ENCODE peak calls at places on chromosomes 16 and 17, in nine cellular contexts. H is ovary; T is epithelial cell of esophagus; J is naive thymus-derived CD4-positive, alpha-beta T cell; P is heart left ventricle; S is erythroblast; G is Kasumi-1; U is stimulated activated CD4-positive, alpha-beta T cell treated with anti-CD3 and anti-CD28 coated beads, Interleukin-4, amount 100 ng/mL, for 4 hours; E is kidney glomerular epithelial cell. D is an unnamed sample.

GRCh38 chr17:76397687-76398522 is 13.5 kb downstream of the SPHK1 start:
- DNase-seq in E (peak; percentile 55), U (peak; percentile 78), H (peak; percentile 91), T (peak; percentile 88), J (peak; percentile 86), G (peak; percentile 81), P (peak; percentile 86), S (peak; percentile 92), D (peak; percentile 85)

GRCh38 chr17:43701318-43701743 is 39.6 kb upstream of the MEOX1 start:
- DNase-seq in G (no peak), P (no peak), T (peak; percentile 44), H (no peak), E (peak; percentile 17), J (no peak), U (peak; percentile 7), S (no peak), D (no peak)

GRCh38 chr17:27430882-27431491 is 25.3 kb upstream of the KSR1 start:
- DNase-seq in U (no peak), G (no peak), J (no peak), P (no peak), E (no peak), T (peak; percentile 56), H (no peak), S (peak; percentile 56), D (no peak)

GRCh38 chr16:68396481-68396880 is 51.8 kb downstream of the SMPD3 start:
- DNase-seq in E (peak; percentile 56), T (peak; percentile 59), P (no peak), H (peak; percentile 41), S (peak; percentile 29), G (peak; percentile 26), J (peak; percentile 69), U (peak; percentile 51), D (no peak)

GRCh38 chr17:14396542-14396941 is 95.7 kb downstream of the HS3ST3B1 start:
- DNase-seq in G (no peak), P (no peak), T (no peak), E (no peak), U (no peak), J (no peak), S (no peak), H (no peak), D (no peak)

GRCh38 chr17:20721151-20721550 is 141.6 kb downstream of the CDRT15L2 start:
- DNase-seq in G (no peak), S (no peak), E (no peak), T (peak; percentile 54), U (no peak), J (no peak), H (no peak), P (no peak), D (no peak)

GRCh38 chr17:81727324-81728031 is 15.4 kb downstream of the SLC25A10 start:
- DNase-seq in T (peak; percentile 42), U (no peak), E (no peak), S (no peak), J (no peak), H (no peak), P (no peak), G (no peak), D (no peak)

GRCh38 chr16:66585477-66586239 is 6.4 kb downstream of the CMTM2 start:
- DNase-seq in S (no peak), G (peak; percentile 79), T (no peak), U (no peak), P (no peak), J (no peak), E (no peak), H (no peak), D (no peak)

GRCh38 chr17:81082177-81083073 is 47.5 kb downstream of the BAIAP2 start:
- DNase-seq in H (no peak), G (no peak), P (no peak), E (peak; percentile 61), T (peak; percentile 59), J (no peak), U (no peak), S (no peak), D (no peak)

GRCh38 chr16:77589071-77589755 is 133.1 kb upstream of the NUDT7 start:
- DNase-seq in P (no peak), T (no peak), G (no peak), E (no peak), J (no peak), H (no peak), S (no peak), U (no peak), D (no peak)

GRCh38 chr16:26316683-26317464 is 625.1 kb downstream of the HS3ST4 start:
- DNase-seq in S (no peak), G (no peak), P (no peak), U (no peak), T (no peak), J (no peak), E (no peak), H (no peak), D (no peak)

GRCh38 chr16:66359012-66359411 is 7.5 kb upstream of the CDH5 start:
- DNase-seq in G (no peak), J (no peak), H (no peak), E (no peak), T (peak; percentile 84), P (no peak), S (no peak), U (no peak), D (no peak)

GRCh38 chr17:14061666-14062560 is 7.4 kb upstream of the COX10 start:
- DNase-seq in U (no peak), S (no peak), P (peak; percentile 21), E (no peak), G (no peak), T (peak; percentile 80), J (no peak), H (no peak), D (no peak)

GRCh38 chr17:82356028-82356427 is 3.0 kb upstream of the TEX19 start:
- DNase-seq in U (no peak), P (no peak), H (peak; percentile 14), S (no peak), E (peak; percentile 34), T (peak; percentile 73), J (no peak), G (no peak), D (no peak)

GRCh38 chr16:51085271-51085670 is 65.8 kb downstream of the SALL1 start:
- DNase-seq in E (peak; percentile 37), P (no peak), J (no peak), G (no peak), S (no peak), T (no peak), U (no peak), H (no peak), D (no peak)

GRCh38 chr16:71796501-71796900 is 12.1 kb downstream of the AP1G1 start:
- DNase-seq in P (no peak), U (no peak), G (no peak), E (no peak), T (no peak), J (no peak), S (no peak), H (no peak), D (no peak)

GRCh38 chr17:50099003-50099402 is 3.9 kb downstream of the PDK2 start:
- DNase-seq in H (no peak), J (no peak), G (no peak), P (no peak), S (no peak), U (no peak), E (no peak), T (no peak), D (peak; percentile 20)

GRCh38 chr17:50129303-50129945 is 536 bp downstream of the SAMD14 start:
- DNase-seq in J (peak; percentile 53), P (no peak), T (peak; percentile 29), U (peak; percentile 36), S (no peak), E (peak; percentile 22), G (no peak), H (peak; percentile 29), D (peak; percentile 86)

GRCh38 chr17:55663395-55663794 is 59.3 kb downstream of the TMEM100 start:
- DNase-seq in J (no peak), T (no peak), E (no peak), H (no peak), P (no peak), U (no peak), S (no peak), G (no peak), D (no peak)

GRCh38 chr16:11475896-11476630 is 110.7 kb downstream of the LITAF start:
- DNase-seq in G (no peak), P (no peak), H (no peak), E (no peak), T (no peak), J (no peak), S (no peak), U (no peak), D (no peak)

GRCh38 chr17:81481011-81481799 is 31.4 kb downstream of the ACTG1 start:
- DNase-seq in J (peak; percentile 69), P (peak; percentile 86), U (peak; percentile 71), S (peak; percentile 50), E (peak; percentile 26), G (peak; percentile 92), T (peak; percentile 76), H (peak; percentile 82), D (peak; percentile 84)

GRCh38 chr16:78098087-78098486 is 1.4 kb upstream of the WWOX start:
- DNase-seq in P (no peak), T (peak; percentile 55), E (no peak), U (no peak), S (no peak), G (no peak), H (no peak), J (no peak), D (no peak)

GRCh38 chr17:46733837-46734516 is 84.5 kb downstream of the WNT3 start:
- DNase-seq in T (peak; percentile 74), J (no peak), E (peak; percentile 46), S (no peak), G (no peak), H (no peak), P (no peak), U (no peak), D (no peak)

GRCh38 chr16:67951485-67951884 is 7.6 kb upstream of the LCAT start:
- DNase-seq in T (no peak), G (no peak), J (no peak), U (no peak), S (no peak), H (no peak), P (peak; percentile 81), E (no peak), D (peak; percentile 77)

GRCh38 chr16:49493836-49494235 is 120.2 kb downstream of the C16orf78 start:
- DNase-seq in G (no peak), U (no peak), T (no peak), S (no peak), E (no peak), H (peak; percentile 13), P (no peak), J (no peak), D (no peak)

GRCh38 chr16:59126486-59126885 is 392.4 kb upstream of the GOT2 start:
- DNase-seq in J (no peak), T (no peak), S (no peak), H (no peak), E (no peak), G (no peak), P (no peak), U (no peak), D (no peak)

GRCh38 chr17:21523482-21524210 is 147.5 kb downstream of the KCNJ12 start:
- DNase-seq in U (no peak), G (no peak), J (no peak), E (no peak), H (no peak), P (no peak), S (no peak), T (no peak), D (no peak)

GRCh38 chr17:50581316-50581715 is 20.8 kb downstream of the CACNA1G start:
- DNase-seq in E (no peak), G (no peak), S (no peak), T (no peak), H (no peak), P (no peak), U (no peak), J (no peak), D (no peak)

GRCh38 chr16:4506450-4506849 is 30.3 kb downstream of the HMOX2 start:
- DNase-seq in S (peak; percentile 88), E (no peak), H (peak; percentile 55), J (peak; percentile 64), G (peak; percentile 52), P (peak; percentile 58), T (peak; percentile 84), U (peak; percentile 59), D (peak; percentile 67)

GRCh38 chr17:58335061-58335731 is 6.6 kb upstream of the TSPOAP1 start:
- DNase-seq in J (no peak), U (peak; percentile 40), S (peak; percentile 55), P (no peak), T (no peak), H (no peak), G (no peak), E (no peak), D (no peak)

GRCh38 chr16:12178251-12178990 is 201.9 kb downstream of the SNX29 start:
- DNase-seq in T (no peak), S (no peak), U (no peak), G (no peak), P (peak; percentile 57), E (peak; percentile 77), H (no peak), J (no peak), D (no peak)

D was measured in C1 segment of cervical spinal cord.